ENCODE peak calls at places on chromosomes 16 and 17, in seven cellular contexts. One of them, this sample, is unnamed. For H3K27me3, the result is how much of the 10 kb centered on the place peaks cover.

GRCh38 chr17:74427763-74428153 is 4.1 kb upstream of the GPRC5C start:
- DNase-seq in fibroblast of lung: no peak
- DNase-seq in Panc1: no peak
- DNase-seq in tibial artery: no peak
- DNase-seq in brain microvascular endothelial cell: no peak
- DNase-seq in ascending aorta: no peak
- DNase-seq in thoracic aorta: no peak
- DNase-seq in this sample: no peak

GRCh38 chr17:1107777-1108559 is 71.8 kb downstream of the ABR start:
- DNase-seq in fibroblast of lung: no peak
- DNase-seq in Panc1: no peak
- DNase-seq in tibial artery: no peak
- DNase-seq in brain microvascular endothelial cell: no peak
- DNase-seq in ascending aorta: peak
- DNase-seq in thoracic aorta: no peak
- DNase-seq in this sample: no peak

GRCh38 chr16:50547340-50547865 is 793 bp upstream of the NKD1 start:
- DNase-seq in fibroblast of lung: no peak
- DNase-seq in Panc1: no peak
- DNase-seq in tibial artery: peak
- DNase-seq in brain microvascular endothelial cell: no peak
- DNase-seq in ascending aorta: peak
- DNase-seq in thoracic aorta: no peak
- DNase-seq in this sample: no peak

GRCh38 chr17:76191891-76192290 is 48.4 kb downstream of the RNF157 start:
- DNase-seq in fibroblast of lung: no peak
- DNase-seq in Panc1: no peak
- DNase-seq in tibial artery: no peak
- DNase-seq in brain microvascular endothelial cell: no peak
- DNase-seq in ascending aorta: no peak
- DNase-seq in thoracic aorta: no peak
- DNase-seq in this sample: no peak

GRCh38 chr16:84095466-84095865 is 21.3 kb downstream of the MBTPS1 start:
- DNase-seq in fibroblast of lung: no peak
- DNase-seq in Panc1: no peak
- DNase-seq in tibial artery: no peak
- DNase-seq in brain microvascular endothelial cell: no peak
- DNase-seq in ascending aorta: no peak
- DNase-seq in thoracic aorta: no peak
- DNase-seq in this sample: no peak

GRCh38 chr17:4947010-4947410 is 1.3 kb downstream of the PFN1 start:
- DNase-seq in fibroblast of lung: no peak
- DNase-seq in Panc1: no peak
- DNase-seq in tibial artery: peak
- DNase-seq in brain microvascular endothelial cell: no peak
- DNase-seq in ascending aorta: no peak
- DNase-seq in thoracic aorta: no peak
- DNase-seq in this sample: no peak

GRCh38 chr17:80146121-80147034 is 550 bp downstream of the EIF4A3 start:
- DNase-seq in fibroblast of lung: no peak
- DNase-seq in Panc1: no peak
- DNase-seq in tibial artery: no peak
- DNase-seq in brain microvascular endothelial cell: no peak
- DNase-seq in ascending aorta: peak
- DNase-seq in thoracic aorta: no peak
- DNase-seq in this sample: no peak

GRCh38 chr16:23941963-23942564 is 106.3 kb downstream of the PRKCB start:
- DNase-seq in fibroblast of lung: no peak
- DNase-seq in Panc1: no peak
- DNase-seq in tibial artery: no peak
- DNase-seq in brain microvascular endothelial cell: no peak
- DNase-seq in ascending aorta: no peak
- DNase-seq in thoracic aorta: no peak
- DNase-seq in this sample: no peak

GRCh38 chr16:762595-763268 is 2.2 kb downstream of the MSLN start:
- DNase-seq in fibroblast of lung: no peak
- DNase-seq in Panc1: no peak
- DNase-seq in tibial artery: no peak
- DNase-seq in brain microvascular endothelial cell: no peak
- DNase-seq in ascending aorta: no peak
- DNase-seq in thoracic aorta: no peak
- DNase-seq in this sample: no peak

GRCh38 chr17:61522088-61522487 is 68.9 kb downstream of the NACA2 start:
- DNase-seq in fibroblast of lung: no peak
- DNase-seq in Panc1: no peak
- DNase-seq in tibial artery: no peak
- DNase-seq in brain microvascular endothelial cell: no peak
- DNase-seq in ascending aorta: no peak
- DNase-seq in thoracic aorta: no peak
- DNase-seq in this sample: no peak

GRCh38 chr17:3887811-3888210 is 5.0 kb downstream of the CAMKK1 start:
- DNase-seq in fibroblast of lung: no peak
- DNase-seq in Panc1: no peak
- DNase-seq in tibial artery: no peak
- DNase-seq in brain microvascular endothelial cell: no peak
- DNase-seq in ascending aorta: no peak
- DNase-seq in thoracic aorta: no peak
- DNase-seq in this sample: no peak

GRCh38 chr16:51164167-51164566 is 13.1 kb upstream of the SALL1 start:
- DNase-seq in fibroblast of lung: no peak
- DNase-seq in Panc1: no peak
- DNase-seq in tibial artery: no peak
- DNase-seq in brain microvascular endothelial cell: no peak
- DNase-seq in ascending aorta: no peak
- DNase-seq in thoracic aorta: no peak
- DNase-seq in this sample: no peak

GRCh38 chr16:66617728-66618127 is 13.2 kb downstream of the CMTM3 start:
- DNase-seq in fibroblast of lung: no peak
- DNase-seq in Panc1: no peak
- DNase-seq in tibial artery: no peak
- DNase-seq in brain microvascular endothelial cell: no peak
- DNase-seq in ascending aorta: no peak
- DNase-seq in thoracic aorta: no peak
- DNase-seq in this sample: no peak

GRCh38 chr16:49478107-49478506 is 104.5 kb downstream of the C16orf78 start:
- DNase-seq in fibroblast of lung: no peak
- DNase-seq in Panc1: no peak
- DNase-seq in tibial artery: no peak
- DNase-seq in brain microvascular endothelial cell: no peak
- DNase-seq in ascending aorta: peak
- DNase-seq in thoracic aorta: no peak
- DNase-seq in this sample: no peak

GRCh38 chr16:2212362-2213324 is 2.0 kb upstream of the BRICD5 start:
- DNase-seq in fibroblast of lung: no peak
- DNase-seq in Panc1: no peak
- DNase-seq in tibial artery: no peak
- DNase-seq in brain microvascular endothelial cell: no peak
- DNase-seq in ascending aorta: no peak
- DNase-seq in thoracic aorta: no peak
- DNase-seq in this sample: no peak

GRCh38 chr16:57906385-57907316 is 64.3 kb downstream of the CNGB1 start:
- DNase-seq in fibroblast of lung: no peak
- DNase-seq in Panc1: no peak
- DNase-seq in tibial artery: no peak
- DNase-seq in brain microvascular endothelial cell: no peak
- DNase-seq in ascending aorta: no peak
- DNase-seq in thoracic aorta: no peak
- DNase-seq in this sample: no peak

GRCh38 chr16:56279132-56279531 is 87.8 kb downstream of the GNAO1 start:
- DNase-seq in fibroblast of lung: no peak
- DNase-seq in Panc1: no peak
- DNase-seq in tibial artery: no peak
- DNase-seq in brain microvascular endothelial cell: no peak
- DNase-seq in ascending aorta: no peak
- DNase-seq in thoracic aorta: no peak
- DNase-seq in this sample: no peak

GRCh38 chr17:47266782-47267181 is 13.2 kb downstream of the ITGB3 start:
- DNase-seq in fibroblast of lung: peak
- DNase-seq in Panc1: no peak
- DNase-seq in tibial artery: no peak
- DNase-seq in brain microvascular endothelial cell: peak
- DNase-seq in ascending aorta: no peak
- DNase-seq in thoracic aorta: no peak
- DNase-seq in this sample: no peak

GRCh38 chr17:31674305-31674704 is 184.7 kb downstream of the COPRS start:
- DNase-seq in fibroblast of lung: peak
- DNase-seq in Panc1: no peak
- DNase-seq in tibial artery: no peak
- DNase-seq in brain microvascular endothelial cell: peak
- DNase-seq in ascending aorta: no peak
- DNase-seq in thoracic aorta: no peak
- DNase-seq in this sample: no peak

GRCh38 chr16:86990451-86990850 is 326.7 kb downstream of the C16orf95 start:
- DNase-seq in fibroblast of lung: no peak
- DNase-seq in Panc1: no peak
- DNase-seq in tibial artery: no peak
- DNase-seq in brain microvascular endothelial cell: no peak
- DNase-seq in ascending aorta: no peak
- DNase-seq in thoracic aorta: no peak
- DNase-seq in this sample: no peak

GRCh38 chr16:23024044-23024443 is 125.2 kb downstream of the USP31 start:
- DNase-seq in fibroblast of lung: no peak
- DNase-seq in Panc1: no peak
- DNase-seq in tibial artery: no peak
- DNase-seq in brain microvascular endothelial cell: no peak
- DNase-seq in ascending aorta: no peak
- DNase-seq in thoracic aorta: no peak
- DNase-seq in this sample: no peak

GRCh38 chr17:1058423-1059130 is 61.6 kb downstream of the TIMM22 start:
- DNase-seq in fibroblast of lung: peak
- DNase-seq in Panc1: no peak
- DNase-seq in tibial artery: no peak
- DNase-seq in brain microvascular endothelial cell: peak
- DNase-seq in ascending aorta: no peak
- DNase-seq in thoracic aorta: no peak
- DNase-seq in this sample: no peak

GRCh38 chr17:63445571-63446217 is 412 bp downstream of the CYB561 start:
- DNase-seq in fibroblast of lung: no peak
- DNase-seq in Panc1: no peak
- DNase-seq in tibial artery: no peak
- DNase-seq in brain microvascular endothelial cell: no peak
- DNase-seq in ascending aorta: no peak
- DNase-seq in thoracic aorta: no peak
- DNase-seq in this sample: no peak

DNA sequence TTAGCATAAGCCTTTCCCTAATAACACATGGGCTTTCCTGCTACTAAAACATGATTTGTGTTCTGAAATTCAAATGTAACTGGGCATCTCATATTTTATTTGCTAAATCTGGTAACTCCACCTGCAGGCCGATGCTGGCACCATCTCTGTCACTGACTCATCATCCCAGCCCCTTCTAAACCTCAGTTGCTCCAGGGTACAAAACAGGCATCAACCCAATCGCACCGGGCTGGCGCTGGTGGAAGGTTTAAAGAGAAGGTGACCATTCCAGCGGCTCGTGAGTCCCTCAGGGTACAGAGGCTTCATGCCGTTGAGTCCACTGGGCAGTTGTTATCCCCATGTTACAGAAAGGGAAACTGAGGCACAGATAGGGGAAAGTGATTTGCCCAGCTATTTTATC is 27.1 kb downstream of the PPL start:
- DNase-seq in fibroblast of lung: no peak
- DNase-seq in Panc1: no peak
- DNase-seq in tibial artery: no peak
- DNase-seq in brain microvascular endothelial cell: no peak
- DNase-seq in ascending aorta: no peak
- DNase-seq in thoracic aorta: no peak
- DNase-seq in this sample: no peak
- TF ChIP-seq CTCF in fibroblast of lung: no peak
- TF ChIP-seq CTCF in Panc1: no peak
- TF ChIP-seq CTCF in tibial artery: no peak
- TF ChIP-seq CTCF in brain microvascular endothelial cell: peak
- TF ChIP-seq CTCF in ascending aorta: no peak
- TF ChIP-seq CTCF in thoracic aorta: no peak
- TF ChIP-seq CTCF in this sample: no peak

DNA sequence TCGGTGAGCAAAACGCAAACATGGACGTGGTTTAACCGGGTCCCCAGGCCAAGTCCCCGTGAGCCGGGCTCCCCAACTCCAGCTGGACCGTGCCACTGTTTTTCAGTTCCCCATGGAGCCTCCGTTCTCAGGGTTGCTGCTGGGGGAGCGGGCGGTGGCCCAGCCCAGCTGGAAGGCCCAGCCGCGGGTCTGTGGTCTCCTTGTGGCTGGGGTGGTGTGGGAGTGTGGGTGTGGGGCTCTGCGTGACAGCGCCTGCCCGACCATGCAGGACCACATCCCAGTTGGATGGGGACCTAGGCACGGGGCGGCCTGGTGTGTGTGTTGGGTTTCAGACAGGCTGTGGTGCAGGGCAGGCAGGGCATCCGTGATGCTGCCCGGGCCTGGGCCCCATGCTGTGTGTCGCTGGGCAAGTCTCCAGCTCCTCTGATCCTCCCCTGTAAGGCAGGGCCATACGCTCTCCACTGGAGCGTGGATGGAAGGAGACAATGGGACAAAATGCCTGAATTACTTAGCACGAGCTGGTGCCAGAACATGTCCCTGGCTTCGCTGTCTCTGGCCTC is 40.3 kb downstream of the COX4I1 start:
- DNase-seq in fibroblast of lung: no peak
- DNase-seq in Panc1: no peak
- DNase-seq in tibial artery: no peak
- DNase-seq in brain microvascular endothelial cell: no peak
- DNase-seq in ascending aorta: no peak
- DNase-seq in thoracic aorta: no peak
- DNase-seq in this sample: no peak
- H3K27me3 ChIP-seq in fibroblast of lung: under half
- H3K27me3 ChIP-seq in Panc1: under half
- H3K27me3 ChIP-seq in tibial artery: half or more
- H3K27me3 ChIP-seq in brain microvascular endothelial cell: under half
- H3K27me3 ChIP-seq in ascending aorta: under half
- H3K27me3 ChIP-seq in thoracic aorta: under half
- H3K27me3 ChIP-seq in this sample: under half

DNA sequence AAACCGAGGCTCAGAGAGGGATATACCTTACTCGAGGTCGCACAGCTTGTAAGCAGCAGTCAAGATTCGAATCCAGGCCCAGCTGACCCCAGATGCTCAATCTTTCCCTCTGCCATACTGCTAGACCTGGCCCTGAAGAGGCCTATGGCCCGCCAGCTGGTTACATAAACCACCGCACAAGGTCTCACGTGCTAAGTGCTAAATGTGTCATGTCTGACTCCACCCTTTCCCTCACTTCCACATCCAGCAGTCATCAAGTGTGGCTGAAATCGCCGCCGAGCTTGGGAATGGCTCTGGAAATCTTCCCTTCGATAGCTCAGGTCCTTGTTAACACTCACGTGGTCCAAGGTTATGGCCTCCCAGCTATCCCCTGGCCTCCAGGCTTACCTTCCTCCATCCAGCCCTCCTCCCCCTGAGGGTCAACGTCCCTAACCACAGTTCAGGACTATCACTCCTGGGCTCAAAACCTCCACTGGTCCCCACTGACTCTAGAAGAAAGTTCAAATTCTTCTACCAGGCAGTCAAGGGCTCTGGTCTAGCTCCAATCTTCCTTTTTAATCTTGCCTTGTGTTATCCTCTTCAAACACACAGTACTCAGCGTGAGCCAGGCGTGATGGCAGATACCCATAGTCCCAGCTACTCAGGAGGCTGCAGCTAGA is 3.5 kb downstream of the ZBTB4 start:
- DNase-seq in fibroblast of lung: peak
- DNase-seq in Panc1: no peak
- DNase-seq in tibial artery: peak
- DNase-seq in brain microvascular endothelial cell: no peak
- DNase-seq in ascending aorta: peak
- DNase-seq in thoracic aorta: no peak
- DNase-seq in this sample: no peak
- H3K27ac ChIP-seq in fibroblast of lung: peak
- H3K27ac ChIP-seq in Panc1: peak
- H3K27ac ChIP-seq in tibial artery: peak
- H3K27ac ChIP-seq in brain microvascular endothelial cell: no peak
- H3K27ac ChIP-seq in ascending aorta: peak
- H3K27ac ChIP-seq in thoracic aorta: peak
- H3K27ac ChIP-seq in this sample: peak

GRCh38 chr17:50596191-50597037 is 35.9 kb downstream of the CACNA1G start:
- DNase-seq in fibroblast of lung: no peak
- DNase-seq in Panc1: no peak
- DNase-seq in tibial artery: no peak
- DNase-seq in brain microvascular endothelial cell: no peak
- DNase-seq in ascending aorta: no peak
- DNase-seq in thoracic aorta: no peak
- DNase-seq in this sample: no peak
- TF ChIP-seq CTCF in fibroblast of lung: peak
- TF ChIP-seq CTCF in Panc1: no peak
- TF ChIP-seq CTCF in tibial artery: no peak
- TF ChIP-seq CTCF in brain microvascular endothelial cell: peak
- TF ChIP-seq CTCF in ascending aorta: no peak
- TF ChIP-seq CTCF in thoracic aorta: no peak
- TF ChIP-seq CTCF in this sample: peak

This sample was measured in esophagus squamous epithelium.